ENCODE peak calls at places on chromosomes 11 and 22, in five cellular contexts. G is pancreas, T is HFF-Myc, J is Peyer's patch, L is colonic mucosa. B is an unnamed sample.

GRCh38 chr22:40258463-40259046 is 80.8 kb downstream of the TNRC6B start:
- DNase-seq in J (no peak), T (no peak), G (no peak), L (no peak), B (no peak)

GRCh38 chr11:119907122-119907933 is 178.3 kb upstream of the NECTIN1 start:
- DNase-seq in T (no peak), L (peak), G (peak), J (no peak), B (no peak)

GRCh38 chr11:85884581-85885021 is 29.4 kb downstream of the CCDC83 start:
- DNase-seq in T (no peak), J (no peak), G (no peak), L (no peak), B (no peak)

GRCh38 chr22:41352058-41352457 is 29.7 kb upstream of the TEF start:
- DNase-seq in T (no peak), G (no peak), J (no peak), L (no peak), B (no peak)

GRCh38 chr11:28040384-28040783 is 67.6 kb downstream of the KIF18A start:
- DNase-seq in T (no peak), L (no peak), J (no peak), G (no peak), B (no peak)

GRCh38 chr11:74992852-74993251 is 4.1 kb downstream of the NEU3 start:
- DNase-seq in J (no peak), L (no peak), T (no peak), G (no peak), B (no peak)

GRCh38 chr11:122850076-122850631 is 11.9 kb downstream of the CRTAM start:
- DNase-seq in G (no peak), L (no peak), T (no peak), J (no peak), B (no peak)

GRCh38 chr11:14374922-14375630 is 16.1 kb upstream of the RRAS2 start:
- DNase-seq in L (no peak), G (no peak), J (no peak), T (no peak), B (no peak)

GRCh38 chr11:123536690-123537437 is 106.8 kb downstream of the GRAMD1B start:
- DNase-seq in J (no peak), G (no peak), T (no peak), L (no peak), B (no peak)

GRCh38 chr11:13140028-13140870 is 131.1 kb downstream of the RASSF10 start:
- DNase-seq in T (peak), L (peak), G (peak), J (no peak), B (no peak)

GRCh38 chr11:12189543-12190235 is 79.3 kb downstream of the MICAL2 start:
- DNase-seq in G (no peak), T (no peak), J (no peak), L (no peak), B (no peak)

GRCh38 chr11:64028398-64029115 is 7.2 kb upstream of the FLRT1 start:
- DNase-seq in L (no peak), T (no peak), J (no peak), G (no peak), B (no peak)

GRCh38 chr11:66316849-66317251 is at the start of gene CD248:
- DNase-seq in G (no peak), L (peak), J (no peak), T (no peak), B (no peak)

GRCh38 chr11:124717786-124718634 is 21.7 kb upstream of the NRGN start:
- DNase-seq in J (no peak), L (no peak), G (no peak), T (no peak), B (no peak)

GRCh38 chr11:43643898-43644625 is 36.5 kb upstream of the HSD17B12 start:
- DNase-seq in L (peak), J (peak), T (peak), G (peak), B (peak)

GRCh38 chr22:47551438-47551788 is 789.0 kb downstream of the TBC1D22A start:
- DNase-seq in L (no peak), J (no peak), G (no peak), T (no peak), B (no peak)

GRCh38 chr11:2892215-2893020 is 6.8 kb upstream of the CDKN1C start:
- DNase-seq in L (peak), G (peak), J (peak), T (no peak), B (no peak)

GRCh38 chr11:130068986-130069683 is 559 bp upstream of the APLP2 start:
- DNase-seq in T (peak), G (no peak), J (peak), L (no peak), B (no peak)

GRCh38 chr11:64724863-64725535 is 2.0 kb upstream of the NRXN2 start:
- DNase-seq in G (no peak), J (no peak), L (no peak), T (no peak), B (no peak)

GRCh38 chr22:30940655-30941362 is 27.8 kb downstream of the MORC2 start:
- DNase-seq in G (no peak), J (peak), T (no peak), L (no peak), B (no peak)

GRCh38 chr11:60589611-60590010 is 74.4 kb downstream of the MS4A13 start:
- DNase-seq in L (no peak), T (no peak), J (no peak), G (no peak), B (no peak)

GRCh38 chr11:1228183-1228821 is 5.4 kb downstream of the MUC5B start:
- DNase-seq in T (no peak), G (no peak), J (no peak), L (peak), B (no peak)

GRCh38 chr11:2932850-2933251 is 3.6 kb upstream of the PHLDA2 start:
- DNase-seq in L (peak), G (no peak), T (no peak), J (no peak), B (no peak)

GRCh38 chr11:64772318-64773018 is 5.9 kb downstream of the SF1 start:
- DNase-seq in G (no peak), J (no peak), T (no peak), L (no peak), B (no peak)

GRCh38 chr11:103624708-103625623 is 411.5 kb upstream of the DDI1 start:
- DNase-seq in L (no peak), G (no peak), J (no peak), T (peak), B (peak)

GRCh38 chr11:3215346-3216026 is 3.1 kb downstream of the MRGPRG start:
- DNase-seq in G (no peak), J (no peak), L (no peak), T (no peak), B (no peak)

GRCh38 chr11:12531020-12531419 is 143.2 kb upstream of the TEAD1 start:
- DNase-seq in T (no peak), L (no peak), J (no peak), G (no peak), B (no peak)

GRCh38 chr11:854601-855342 is 12.1 kb downstream of the TSPAN4 start:
- DNase-seq in J (no peak), T (no peak), L (no peak), G (no peak), B (no peak)

GRCh38 chr11:134153147-134153905 is 70.4 kb downstream of the NCAPD3 start:
- DNase-seq in J (no peak), G (no peak), L (no peak), T (no peak), B (no peak)

GRCh38 chr11:10694481-10695239 is 1.1 kb upstream of the IRAG1 start:
- DNase-seq in T (no peak), L (no peak), J (no peak), G (no peak), B (no peak)

GRCh38 chr22:19974935-19975706 is 33.5 kb upstream of the TXNRD2 start:
- DNase-seq in G (no peak), L (no peak), J (no peak), T (no peak), B (no peak)

GRCh38 chr11:35623708-35624168 is 5.5 kb downstream of the FJX1 start:
- DNase-seq in J (no peak), G (no peak), T (peak), L (no peak), B (no peak)

GRCh38 chr11:8756201-8756600 is 73.6 kb downstream of the RPL27A start:
- DNase-seq in L (no peak), J (no peak), G (peak), T (no peak), B (no peak)

DNA sequence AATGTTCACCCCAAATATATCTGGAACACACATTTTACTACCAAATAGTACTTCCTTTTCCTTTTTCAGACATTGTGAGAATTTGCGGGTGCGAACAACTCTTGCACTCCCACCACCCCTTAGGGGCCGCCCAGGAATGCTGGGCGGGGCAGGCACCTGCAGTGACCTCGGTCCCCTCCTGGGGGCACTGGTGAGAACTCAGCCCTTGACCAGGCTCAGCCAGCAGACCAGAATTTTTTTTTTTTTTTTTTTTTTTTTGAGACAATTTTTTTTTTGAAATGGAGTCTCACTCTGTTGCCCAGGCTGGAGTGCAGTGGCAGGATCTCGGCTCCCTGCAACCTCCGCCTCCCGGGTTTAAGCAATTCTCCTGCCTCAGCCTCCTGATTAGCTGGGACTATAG is 75.8 kb downstream of the ARHGAP8 start:
- DNase-seq in T (no peak), J (no peak), L (no peak), G (no peak), B (no peak)
- TF ChIP-seq CTCF in T (peak), J (no peak), L (peak), G (no peak), B (peak)

GRCh38 chr11:57487920-57488319 is 27.6 kb downstream of the SLC43A1 start:
- DNase-seq in L (no peak), T (no peak), G (no peak), J (no peak), B (no peak)
- H3K4me3 ChIP-seq in L (no peak), T (no peak), G (no peak), J (no peak), B (no peak)

DNA sequence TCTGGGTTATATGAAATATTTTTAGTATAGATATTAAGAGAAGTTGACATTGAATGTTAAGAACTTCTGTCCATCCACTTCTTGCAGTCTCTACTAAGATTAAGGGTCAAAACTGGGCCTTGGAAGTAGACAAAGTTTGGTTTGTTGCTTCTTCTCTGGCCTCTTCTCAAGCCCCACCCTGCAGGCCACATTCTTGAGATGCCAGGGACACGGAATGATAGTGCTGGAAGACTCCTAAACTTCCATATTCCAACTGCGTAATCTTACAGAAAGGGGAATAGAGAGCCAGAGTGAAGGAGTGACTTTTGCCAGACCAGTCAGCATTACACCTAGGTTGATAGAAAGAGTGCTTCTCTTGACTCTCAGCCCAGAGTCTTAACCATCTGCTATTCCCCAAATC is 136.3 kb upstream of the SYN3 start:
- DNase-seq in J (no peak), T (no peak), G (no peak), L (no peak), B (no peak)
- TF ChIP-seq CTCF in J (no peak), T (no peak), G (no peak), L (no peak), B (no peak)

GRCh38 chr11:21622995-21623394 is 569.9 kb upstream of the ANO5 start:
- DNase-seq in G (no peak), T (no peak), L (no peak), J (no peak), B (no peak)
- H3K4me3 ChIP-seq in G (no peak), T (no peak), L (no peak), J (no peak), B (no peak)

DNA sequence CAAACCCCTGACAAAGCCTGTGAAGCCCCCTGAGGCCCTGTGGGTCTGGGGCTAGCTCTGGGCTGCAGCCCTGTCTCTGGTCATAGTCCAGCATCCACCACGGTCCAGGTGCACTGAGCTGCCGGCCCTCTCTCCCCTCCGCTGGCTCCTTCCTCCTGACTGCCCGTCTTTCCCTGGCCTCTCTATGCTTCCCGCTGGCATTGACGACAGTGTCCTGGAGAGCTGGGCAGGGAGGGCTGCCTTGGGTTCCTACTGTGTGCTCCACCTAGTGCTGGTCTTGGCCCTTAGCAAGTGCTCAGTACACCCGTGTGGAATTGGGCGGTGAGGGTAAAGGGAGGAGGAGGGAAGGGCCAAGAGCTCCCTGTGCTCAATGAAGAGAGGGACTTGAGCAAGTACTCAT is 868 bp upstream of the MYEOV start:
- DNase-seq in T (no peak), G (no peak), L (no peak), J (no peak), B (no peak)
- TF ChIP-seq CTCF in T (no peak), G (no peak), L (no peak), J (no peak), B (no peak)

GRCh38 chr11:69157156-69157821 is 1.6 kb downstream of the SMIM38 start:
- DNase-seq in T (no peak), L (no peak), G (peak), J (no peak), B (no peak)
- H3K4me3 ChIP-seq in T (no peak), L (no peak), G (no peak), J (peak), B (no peak)